ENCODE peak calls at places on chromosomes 3 and 15, in six cellular contexts. One of them, this sample, is unnamed.

GRCh38 chr3:11274743-11275142 is 2.5 kb downstream of the ATG7 start:
- ATAC-seq in heart left ventricle: no peak
- ATAC-seq in WTC11: no peak
- ATAC-seq in B cell: no peak
- ATAC-seq in GM12878: no peak
- ATAC-seq in psoas muscle: no peak
- ATAC-seq in this sample: no peak

GRCh38 chr3:59433546-59433945 is 383.7 kb upstream of the CFAP20DC start:
- ATAC-seq in heart left ventricle: no peak
- ATAC-seq in WTC11: no peak
- ATAC-seq in B cell: no peak
- ATAC-seq in GM12878: no peak
- ATAC-seq in psoas muscle: no peak
- ATAC-seq in this sample: no peak

GRCh38 chr3:26637698-26638097 is 15.1 kb downstream of the LRRC3B start:
- ATAC-seq in heart left ventricle: no peak
- ATAC-seq in WTC11: no peak
- ATAC-seq in B cell: no peak
- ATAC-seq in GM12878: no peak
- ATAC-seq in psoas muscle: no peak
- ATAC-seq in this sample: no peak

GRCh38 chr3:34411596-34411995 is 613.2 kb downstream of the PDCD6IP start:
- ATAC-seq in heart left ventricle: no peak
- ATAC-seq in WTC11: no peak
- ATAC-seq in B cell: no peak
- ATAC-seq in GM12878: no peak
- ATAC-seq in psoas muscle: no peak
- ATAC-seq in this sample: no peak

GRCh38 chr3:119235151-119235550 is 5.5 kb downstream of the B4GALT4 start:
- ATAC-seq in heart left ventricle: no peak
- ATAC-seq in WTC11: no peak
- ATAC-seq in B cell: no peak
- ATAC-seq in GM12878: no peak
- ATAC-seq in psoas muscle: no peak
- ATAC-seq in this sample: no peak

GRCh38 chr3:22960326-22960984 is 242.7 kb upstream of the UBE2E2 start:
- ATAC-seq in heart left ventricle: peak; percentile 50
- ATAC-seq in WTC11: no peak
- ATAC-seq in B cell: no peak
- ATAC-seq in GM12878: peak; percentile 73
- ATAC-seq in psoas muscle: peak; percentile 59
- ATAC-seq in this sample: no peak

GRCh38 chr15:57592426-57592825 is 722 bp downstream of the MYZAP start:
- ATAC-seq in heart left ventricle: no peak
- ATAC-seq in WTC11: no peak
- ATAC-seq in B cell: no peak
- ATAC-seq in GM12878: no peak
- ATAC-seq in psoas muscle: no peak
- ATAC-seq in this sample: no peak

GRCh38 chr3:181710581-181711255 is 1.0 kb upstream of the SOX2 start:
- ATAC-seq in heart left ventricle: no peak
- ATAC-seq in WTC11: peak; percentile 76
- ATAC-seq in B cell: no peak
- ATAC-seq in GM12878: no peak
- ATAC-seq in psoas muscle: no peak
- ATAC-seq in this sample: no peak

GRCh38 chr15:25892126-25892525 is 29.0 kb upstream of the ATP10A start:
- ATAC-seq in heart left ventricle: no peak
- ATAC-seq in WTC11: no peak
- ATAC-seq in B cell: no peak
- ATAC-seq in GM12878: no peak
- ATAC-seq in psoas muscle: peak; percentile 57
- ATAC-seq in this sample: peak; percentile 81

GRCh38 chr3:7847521-7847920 is 654.1 kb upstream of the LMCD1 start:
- ATAC-seq in heart left ventricle: no peak
- ATAC-seq in WTC11: no peak
- ATAC-seq in B cell: no peak
- ATAC-seq in GM12878: no peak
- ATAC-seq in psoas muscle: no peak
- ATAC-seq in this sample: no peak

GRCh38 chr15:69304176-69304533 is 5.4 kb downstream of the PAQR5 start:
- ATAC-seq in heart left ventricle: no peak
- ATAC-seq in WTC11: no peak
- ATAC-seq in B cell: no peak
- ATAC-seq in GM12878: no peak
- ATAC-seq in psoas muscle: peak; percentile 40
- ATAC-seq in this sample: no peak

GRCh38 chr15:101168463-101168824 is 83.4 kb downstream of the CHSY1 start:
- ATAC-seq in heart left ventricle: no peak
- ATAC-seq in WTC11: no peak
- ATAC-seq in B cell: no peak
- ATAC-seq in GM12878: peak; percentile 56
- ATAC-seq in psoas muscle: peak; percentile 31
- ATAC-seq in this sample: peak; percentile 7

GRCh38 chr15:38652998-38653397 is 88.4 kb upstream of the RASGRP1 start:
- ATAC-seq in heart left ventricle: no peak
- ATAC-seq in WTC11: peak; percentile 33
- ATAC-seq in B cell: no peak
- ATAC-seq in GM12878: peak; percentile 48
- ATAC-seq in psoas muscle: no peak
- ATAC-seq in this sample: no peak

GRCh38 chr15:82079736-82080135 is 33.9 kb upstream of the MEX3B start:
- ATAC-seq in heart left ventricle: no peak
- ATAC-seq in WTC11: no peak
- ATAC-seq in B cell: no peak
- ATAC-seq in GM12878: no peak
- ATAC-seq in psoas muscle: no peak
- ATAC-seq in this sample: no peak

GRCh38 chr15:91678003-91678402 is 175.5 kb upstream of the SLCO3A1 start:
- ATAC-seq in heart left ventricle: no peak
- ATAC-seq in WTC11: no peak
- ATAC-seq in B cell: no peak
- ATAC-seq in GM12878: no peak
- ATAC-seq in psoas muscle: no peak
- ATAC-seq in this sample: no peak

GRCh38 chr3:149339931-149340309 is 6.5 kb upstream of the TM4SF18 start:
- ATAC-seq in heart left ventricle: peak; percentile 98
- ATAC-seq in WTC11: peak; percentile 96
- ATAC-seq in B cell: no peak
- ATAC-seq in GM12878: no peak
- ATAC-seq in psoas muscle: peak; percentile 97
- ATAC-seq in this sample: peak; percentile 99

GRCh38 chr3:124034016-124034808 is 42.3 kb upstream of the ROPN1 start:
- ATAC-seq in heart left ventricle: peak; percentile 6
- ATAC-seq in WTC11: peak; percentile 18
- ATAC-seq in B cell: no peak
- ATAC-seq in GM12878: no peak
- ATAC-seq in psoas muscle: no peak
- ATAC-seq in this sample: no peak

GRCh38 chr15:31083394-31083790 is 18.1 kb downstream of the TRPM1 start:
- ATAC-seq in heart left ventricle: no peak
- ATAC-seq in WTC11: no peak
- ATAC-seq in B cell: no peak
- ATAC-seq in GM12878: no peak
- ATAC-seq in psoas muscle: no peak
- ATAC-seq in this sample: no peak

GRCh38 chr3:122331886-122332285 is 6.8 kb downstream of the CSTA start:
- ATAC-seq in heart left ventricle: no peak
- ATAC-seq in WTC11: no peak
- ATAC-seq in B cell: no peak
- ATAC-seq in GM12878: no peak
- ATAC-seq in psoas muscle: no peak
- ATAC-seq in this sample: no peak

GRCh38 chr3:167839460-167839859 is 103.9 kb downstream of the SERPINI1 start:
- ATAC-seq in heart left ventricle: no peak
- ATAC-seq in WTC11: no peak
- ATAC-seq in B cell: no peak
- ATAC-seq in GM12878: peak; percentile 80
- ATAC-seq in psoas muscle: no peak
- ATAC-seq in this sample: no peak

GRCh38 chr3:128605091-128606046 is 45.2 kb downstream of the RPN1 start:
- ATAC-seq in heart left ventricle: no peak
- ATAC-seq in WTC11: no peak
- ATAC-seq in B cell: no peak
- ATAC-seq in GM12878: no peak
- ATAC-seq in psoas muscle: no peak
- ATAC-seq in this sample: no peak

GRCh38 chr3:64889991-64890390 is 202.2 kb upstream of the ADAMTS9 start:
- ATAC-seq in heart left ventricle: peak; percentile 86
- ATAC-seq in WTC11: no peak
- ATAC-seq in B cell: no peak
- ATAC-seq in GM12878: no peak
- ATAC-seq in psoas muscle: no peak
- ATAC-seq in this sample: no peak

GRCh38 chr3:158295771-158296170 is 185.9 kb downstream of the RSRC1 start:
- ATAC-seq in heart left ventricle: no peak
- ATAC-seq in WTC11: no peak
- ATAC-seq in B cell: no peak
- ATAC-seq in GM12878: peak; percentile 28
- ATAC-seq in psoas muscle: no peak
- ATAC-seq in this sample: no peak

DNA sequence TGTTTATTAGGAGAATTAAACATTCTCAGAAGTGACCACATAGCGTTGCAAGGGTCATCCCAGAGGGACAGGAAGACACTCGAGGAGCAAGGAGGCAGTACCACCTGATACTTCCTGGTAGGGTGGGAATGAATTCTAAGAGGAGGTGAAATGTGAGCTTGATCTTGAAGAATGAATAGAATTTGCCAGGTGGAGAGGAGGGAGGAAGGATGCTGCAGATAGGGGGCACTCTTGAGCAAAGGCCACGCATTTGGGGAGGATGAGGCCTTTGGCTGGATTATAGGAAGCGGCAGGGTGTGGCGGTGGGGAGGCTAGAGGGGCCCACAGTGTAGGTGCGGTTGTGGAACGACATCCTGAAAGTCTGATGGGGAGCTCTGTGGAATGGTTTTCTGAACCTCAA is 33.5 kb downstream of the CHCHD6 start:
- ATAC-seq in heart left ventricle: no peak
- ATAC-seq in WTC11: peak; percentile 63
- ATAC-seq in B cell: no peak
- ATAC-seq in GM12878: no peak
- ATAC-seq in psoas muscle: no peak
- ATAC-seq in this sample: no peak
- TF ChIP-seq CTCF in heart left ventricle: no peak
- TF ChIP-seq CTCF in WTC11: peak; percentile 36
- TF ChIP-seq CTCF in B cell: no peak
- TF ChIP-seq CTCF in GM12878: peak; percentile 20
- TF ChIP-seq CTCF in psoas muscle: no peak
- TF ChIP-seq CTCF in this sample: no peak

GRCh38 chr15:99345832-99346462 is 94.7 kb downstream of the LRRC28 start:
- ATAC-seq in heart left ventricle: no peak
- ATAC-seq in WTC11: no peak
- ATAC-seq in B cell: peak; percentile 54
- ATAC-seq in GM12878: peak; percentile 56
- ATAC-seq in psoas muscle: no peak
- ATAC-seq in this sample: no peak

GRCh38 chr15:99345242-99345641 is 94.0 kb downstream of the LRRC28 start:
- ATAC-seq in heart left ventricle: no peak
- ATAC-seq in WTC11: no peak
- ATAC-seq in B cell: no peak
- ATAC-seq in GM12878: no peak
- ATAC-seq in psoas muscle: no peak
- ATAC-seq in this sample: no peak

GRCh38 chr15:99343208-99343607 is 91.9 kb downstream of the LRRC28 start:
- ATAC-seq in heart left ventricle: no peak
- ATAC-seq in WTC11: no peak
- ATAC-seq in B cell: no peak
- ATAC-seq in GM12878: no peak
- ATAC-seq in psoas muscle: no peak
- ATAC-seq in this sample: no peak

GRCh38 chr15:99344639-99345038 is 93.4 kb downstream of the LRRC28 start:
- ATAC-seq in heart left ventricle: no peak
- ATAC-seq in WTC11: no peak
- ATAC-seq in B cell: peak; percentile 54
- ATAC-seq in GM12878: peak; percentile 74
- ATAC-seq in psoas muscle: no peak
- ATAC-seq in this sample: no peak

GRCh38 chr15:99343836-99344551 is 92.7 kb downstream of the LRRC28 start:
- ATAC-seq in heart left ventricle: peak; percentile 86
- ATAC-seq in WTC11: peak; percentile 100
- ATAC-seq in B cell: peak; percentile 69
- ATAC-seq in GM12878: peak; percentile 80
- ATAC-seq in psoas muscle: peak; percentile 36
- ATAC-seq in this sample: no peak
- TF ChIP-seq CTCF in heart left ventricle: peak; percentile 43
- TF ChIP-seq CTCF in WTC11: peak; percentile 31
- TF ChIP-seq CTCF in B cell: peak; percentile 49
- TF ChIP-seq CTCF in GM12878: peak; percentile 52
- TF ChIP-seq CTCF in psoas muscle: peak; percentile 36
- TF ChIP-seq CTCF in this sample: peak; percentile 49

GRCh38 chr15:93055211-93055763 is 33.7 kb downstream of the RGMA start:
- ATAC-seq in heart left ventricle: no peak
- ATAC-seq in WTC11: no peak
- ATAC-seq in B cell: no peak
- ATAC-seq in GM12878: no peak
- ATAC-seq in psoas muscle: peak; percentile 12
- ATAC-seq in this sample: no peak

GRCh38 chr15:93050648-93051047 is 38.4 kb downstream of the RGMA start:
- ATAC-seq in heart left ventricle: no peak
- ATAC-seq in WTC11: no peak
- ATAC-seq in B cell: no peak
- ATAC-seq in GM12878: no peak
- ATAC-seq in psoas muscle: no peak
- ATAC-seq in this sample: no peak

GRCh38 chr15:93051236-93052089 is 37.5 kb downstream of the RGMA start:
- ATAC-seq in heart left ventricle: no peak
- ATAC-seq in WTC11: no peak
- ATAC-seq in B cell: no peak
- ATAC-seq in GM12878: no peak
- ATAC-seq in psoas muscle: no peak
- ATAC-seq in this sample: no peak

GRCh38 chr15:93049914-93050534 is 39.0 kb downstream of the RGMA start:
- ATAC-seq in heart left ventricle: no peak
- ATAC-seq in WTC11: no peak
- ATAC-seq in B cell: no peak
- ATAC-seq in GM12878: no peak
- ATAC-seq in psoas muscle: no peak
- ATAC-seq in this sample: no peak

GRCh38 chr15:93052090-93052892 is 36.7 kb downstream of the RGMA start:
- ATAC-seq in heart left ventricle: no peak
- ATAC-seq in WTC11: peak; percentile 33
- ATAC-seq in B cell: no peak
- ATAC-seq in GM12878: peak; percentile 55
- ATAC-seq in psoas muscle: no peak
- ATAC-seq in this sample: no peak
- TF ChIP-seq CTCF in heart left ventricle: no peak
- TF ChIP-seq CTCF in WTC11: no peak
- TF ChIP-seq CTCF in B cell: no peak
- TF ChIP-seq CTCF in GM12878: peak; percentile 24
- TF ChIP-seq CTCF in psoas muscle: no peak
- TF ChIP-seq CTCF in this sample: no peak

GRCh38 chr3:48088749-48089466 is 72.7 kb upstream of the MAP4 start:
- ATAC-seq in heart left ventricle: peak; percentile 95
- ATAC-seq in WTC11: peak; percentile 96
- ATAC-seq in B cell: peak; percentile 92
- ATAC-seq in GM12878: peak; percentile 96
- ATAC-seq in psoas muscle: peak; percentile 86
- ATAC-seq in this sample: peak; percentile 96
- TF ChIP-seq CTCF in heart left ventricle: no peak
- TF ChIP-seq CTCF in WTC11: no peak
- TF ChIP-seq CTCF in B cell: no peak
- TF ChIP-seq CTCF in GM12878: no peak
- TF ChIP-seq CTCF in psoas muscle: no peak
- TF ChIP-seq CTCF in this sample: peak; percentile 27

This sample was measured in gastroesophageal sphincter.